ENCODE peak calls at places on chromosome 17, in four cellular contexts. Z, O, F and A are unnamed samples.

GRCh38 chr17:64001763-64002529 is 3.8 kb downstream of the PRR29 start:
- DNase-seq in Z (peak), O (peak), F (no peak), A (no peak)

GRCh38 chr17:62704381-62704971 is 77.0 kb downstream of the MRC2 start:
- DNase-seq in Z (peak), O (no peak), F (no peak), A (peak)

GRCh38 chr17:64520359-64520758 is 13.6 kb downstream of the CEP95 start:
- DNase-seq in Z (no peak), O (no peak), F (no peak), A (no peak)

GRCh38 chr17:77211681-77212080 is 70.9 kb downstream of the SEC14L1 start:
- DNase-seq in Z (no peak), O (no peak), F (no peak), A (no peak)

GRCh38 chr17:15233022-15233805 is 31.9 kb downstream of the PMP22 start:
- DNase-seq in Z (peak), O (peak), F (no peak), A (peak)

GRCh38 chr17:7806592-7806991 is 27.4 kb upstream of the KDM6B start:
- DNase-seq in Z (no peak), O (no peak), F (no peak), A (no peak)

GRCh38 chr17:78324391-78325075 is 35.3 kb downstream of the SOCS3 start:
- DNase-seq in Z (no peak), O (peak), F (no peak), A (peak)

GRCh38 chr17:45270828-45271418 is 9.0 kb upstream of the SPATA32 start:
- DNase-seq in Z (peak), O (peak), F (no peak), A (no peak)

GRCh38 chr17:42850964-42851363 is at the start of gene AOC3:
- DNase-seq in Z (no peak), O (no peak), F (no peak), A (no peak)

GRCh38 chr17:17391575-17392370 is 85.0 kb upstream of the MED9 start:
- DNase-seq in Z (no peak), O (no peak), F (no peak), A (peak)

GRCh38 chr17:63381101-63381729 is 64.9 kb downstream of the CYB561 start:
- DNase-seq in Z (peak), O (peak), F (no peak), A (no peak)

GRCh38 chr17:70584255-70584654 is 414.9 kb downstream of the KCNJ2 start:
- DNase-seq in Z (no peak), O (no peak), F (no peak), A (no peak)

DNA sequence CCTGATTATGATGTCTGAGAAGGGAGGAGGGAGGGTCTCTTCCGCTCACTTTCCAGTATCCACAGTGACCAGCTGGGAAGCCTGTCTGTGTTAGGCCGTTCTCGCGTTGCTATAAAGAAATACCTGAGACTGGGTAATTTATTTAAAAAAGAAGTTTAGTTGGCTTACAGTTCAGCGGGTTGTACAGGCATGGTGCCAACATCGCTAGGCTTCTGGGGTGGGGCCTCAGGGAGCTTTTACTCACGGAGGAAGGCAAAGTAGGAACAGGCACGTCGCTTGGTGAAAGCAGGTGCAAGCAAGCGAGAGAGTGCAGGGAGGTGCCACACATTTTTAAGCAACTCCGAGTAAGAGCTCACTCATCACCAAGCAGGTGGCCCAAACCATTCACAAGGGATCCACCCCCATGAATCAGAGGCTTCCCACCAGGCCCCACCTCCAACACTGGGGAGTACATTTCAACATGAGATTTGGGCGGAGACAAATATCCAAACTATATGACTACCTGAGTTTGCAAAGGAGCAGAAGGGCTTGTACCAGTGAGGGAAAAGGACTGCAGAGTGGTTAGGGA is 137.5 kb downstream of the CCDC182 start:
- DNase-seq in Z (no peak), O (no peak), F (no peak), A (no peak)
- TF ChIP-seq CHD2 in Z (no peak), O (no peak), F (no peak), A (no peak)

GRCh38 chr17:1495265-1495664 is 2.8 kb upstream of the MYO1C start:
- DNase-seq in Z (no peak), O (no peak), F (no peak), A (no peak)
- H3K4me2 ChIP-seq in Z (no peak), O (no peak), F (no peak), A (no peak)

GRCh38 chr17:13114601-13115024 is 96.8 kb upstream of the ELAC2 start:
- DNase-seq in Z (peak), O (peak), F (peak), A (peak)
- TF ChIP-seq CHD2 in Z (no peak), O (no peak), F (no peak), A (no peak)

GRCh38 chr17:57283203-57283971 is 27.1 kb downstream of the MSI2 start:
- DNase-seq in Z (no peak), O (peak), F (no peak), A (no peak)

GRCh38 chr17:57284984-57285646 is 28.8 kb downstream of the MSI2 start:
- DNase-seq in Z (peak), O (no peak), F (no peak), A (no peak)

GRCh38 chr17:57286372-57287105 is 30.2 kb downstream of the MSI2 start:
- DNase-seq in Z (no peak), O (no peak), F (no peak), A (no peak)

GRCh38 chr17:57284583-57284982 is 28.3 kb downstream of the MSI2 start:
- DNase-seq in Z (peak), O (no peak), F (no peak), A (no peak)

GRCh38 chr17:57285681-57286080 is 29.4 kb downstream of the MSI2 start:
- DNase-seq in Z (no peak), O (no peak), F (no peak), A (no peak)
- H3K4me2 ChIP-seq in Z (peak), O (no peak), F (peak), A (no peak)

GRCh38 chr17:75873587-75874322 is 4.6 kb downstream of the TRIM47 start:
- DNase-seq in Z (no peak), O (peak), F (no peak), A (no peak)
- TF ChIP-seq CHD2 in Z (no peak), O (no peak), F (no peak), A (no peak)

DNA sequence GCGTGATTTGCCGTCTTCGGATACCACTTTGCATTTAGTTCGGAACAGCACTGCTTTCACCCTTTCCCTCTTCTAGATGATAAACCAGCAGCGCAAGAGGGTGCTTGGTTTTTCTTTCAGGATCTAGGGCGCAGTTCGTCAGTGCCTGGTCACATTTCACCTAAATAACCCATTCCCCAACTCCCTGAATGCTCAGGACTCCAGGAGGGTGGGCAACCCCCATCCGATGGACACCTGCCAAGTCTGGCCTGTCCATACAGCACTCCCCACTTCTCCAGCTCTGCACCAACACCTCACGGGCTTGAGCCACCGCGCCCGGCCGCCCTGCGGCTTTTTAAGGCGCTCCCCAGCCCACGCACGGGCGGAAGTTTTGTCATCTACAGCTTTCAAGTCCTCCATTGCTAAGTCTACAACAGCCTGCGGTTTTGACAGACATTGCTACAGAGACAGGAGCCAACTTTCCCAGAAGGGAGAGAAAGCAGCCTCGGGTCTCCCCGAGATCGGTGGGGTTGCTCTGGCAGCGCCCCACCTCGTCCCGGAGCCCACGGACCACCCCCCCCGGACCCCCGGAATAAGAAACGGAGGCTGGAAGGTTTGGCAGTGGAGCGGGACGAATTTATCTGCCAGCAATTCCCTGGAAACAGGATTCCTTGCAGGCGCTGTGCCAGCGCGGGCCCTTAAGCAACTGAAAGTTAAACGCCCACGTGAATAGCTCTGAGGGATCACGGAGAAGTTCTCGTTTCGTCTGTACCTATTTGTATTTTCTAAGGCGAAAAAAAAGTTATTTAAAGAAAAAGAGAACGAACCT is 38.6 kb upstream of the SLFN13 start:
- DNase-seq in Z (no peak), O (no peak), F (no peak), A (peak)
- H3K4me2 ChIP-seq in Z (no peak), O (peak), F (peak), A (peak)

GRCh38 chr17:50209472-50210248 is 8.2 kb upstream of the COL1A1 start:
- DNase-seq in Z (peak), O (peak), F (no peak), A (no peak)
- TF ChIP-seq CHD2 in Z (no peak), O (peak), F (no peak), A (no peak)

DNA sequence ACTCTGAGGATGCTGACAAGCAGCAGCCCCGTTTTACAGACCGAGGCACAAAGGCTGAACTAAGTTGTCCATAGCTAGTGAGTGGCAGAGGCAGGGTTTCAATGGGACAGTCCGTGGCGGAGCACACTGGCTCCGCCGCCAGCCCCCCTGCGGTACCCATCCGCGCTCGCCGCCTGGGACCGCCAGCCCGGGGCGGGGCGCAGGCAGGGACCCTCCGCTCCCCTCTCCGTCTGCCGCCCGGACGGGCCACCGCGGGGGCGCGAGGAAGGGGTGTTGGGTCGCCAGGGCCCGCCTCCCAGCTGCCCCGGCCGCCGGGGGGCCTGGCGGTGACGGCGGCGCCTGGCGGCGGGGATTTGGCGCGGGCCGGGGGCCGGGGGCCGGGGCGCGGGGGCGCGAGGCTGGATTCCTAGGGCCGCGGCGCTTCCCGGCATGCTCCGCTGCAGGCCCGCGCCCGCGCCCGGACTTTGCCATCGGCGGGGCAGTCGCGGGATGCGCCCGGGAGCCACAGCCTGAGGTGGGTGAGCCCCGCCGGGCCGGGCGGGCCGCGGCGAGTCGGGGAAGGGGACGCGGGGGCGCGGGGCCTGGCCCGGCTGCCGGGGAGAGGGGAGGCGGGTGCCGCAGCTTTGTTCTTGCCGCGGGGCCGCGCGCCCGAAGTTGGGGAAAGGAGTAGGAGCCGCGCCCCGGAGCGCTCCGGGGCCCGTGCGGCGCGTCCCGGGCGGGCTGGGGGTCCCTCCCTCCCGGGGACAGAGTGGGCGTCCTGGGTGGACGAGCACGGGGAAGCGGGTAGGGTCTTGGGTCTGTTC is at the start of gene TMEM98:
- DNase-seq in Z (peak), O (peak), F (no peak), A (no peak)
- H3K4me2 ChIP-seq in Z (peak), O (peak), F (peak), A (peak)

DNA sequence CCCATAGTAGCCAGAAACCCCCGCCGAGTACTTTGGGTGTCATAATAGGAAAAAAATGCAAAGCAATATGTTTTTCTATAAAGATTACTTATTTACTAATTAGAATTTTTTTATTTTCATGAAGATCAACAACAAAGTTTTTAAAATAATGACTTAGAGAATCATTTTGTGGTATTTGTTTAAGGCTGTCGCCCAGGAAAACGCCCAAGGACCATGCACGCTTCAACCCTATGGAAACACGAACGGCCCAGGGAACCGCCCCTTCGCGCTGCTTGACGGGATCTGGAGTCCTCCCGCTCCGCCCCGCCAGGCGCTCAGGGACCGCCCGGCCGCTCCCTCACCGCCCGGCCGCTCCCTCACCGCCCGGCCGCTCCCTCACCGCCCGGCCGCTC is 408 bp upstream of the KPNA2 start:
- DNase-seq in Z (no peak), O (no peak), F (no peak), A (peak)
- TF ChIP-seq CHD2 in Z (no peak), O (no peak), F (no peak), A (no peak)

DNA sequence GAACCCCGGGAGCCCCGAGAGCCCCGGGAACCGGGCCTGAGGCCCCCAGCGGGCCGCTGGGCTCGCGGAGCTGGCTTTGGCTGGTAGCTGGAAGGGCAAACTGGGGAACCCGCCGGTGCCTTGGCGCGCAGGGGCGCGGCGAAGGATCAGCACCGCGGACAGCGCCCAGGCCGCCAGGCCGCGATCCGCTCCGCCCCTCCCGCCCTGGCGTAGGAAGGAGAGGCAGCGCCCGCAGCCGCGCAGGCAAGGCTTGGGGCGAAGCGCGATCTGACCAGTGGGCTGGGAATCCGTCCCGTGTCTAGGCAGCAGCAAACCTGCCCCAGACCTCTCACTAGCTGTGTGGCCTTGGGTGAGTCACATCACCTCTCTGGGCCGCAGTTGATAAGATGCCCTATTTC is 331 bp upstream of the CCDC92B start:
- DNase-seq in Z (peak), O (peak), F (peak), A (peak)
- H3K4me2 ChIP-seq in Z (no peak), O (no peak), F (peak), A (peak)